ENCODE peak calls at places on chromosome 20, in four cellular contexts. Q is Daoy, G is NCI-H1436 treated with DMSO at 0.1 percent for 48 hours, F is frontal cortex. T is an unnamed sample.

GRCh38 chr20:42635699-42636411 is 553.9 kb downstream of the PTPRT start:
- DNase-seq in Q (no peak), G (no peak), F (no peak), T (no peak)

GRCh38 chr20:1811621-1812498 is 83.3 kb upstream of the SIRPA start:
- DNase-seq in Q (no peak), G (no peak), F (no peak), T (no peak)

GRCh38 chr20:17558941-17559304 is 11.0 kb upstream of the DSTN start:
- DNase-seq in Q (no peak), G (no peak), F (no peak), T (no peak)

GRCh38 chr20:20237093-20237959 is 130.6 kb upstream of the INSM1 start:
- DNase-seq in Q (peak; percentile 49), G (no peak), F (peak; percentile 31), T (no peak)

GRCh38 chr20:31547017-31547675 is 32.9 kb downstream of the HM13 start:
- DNase-seq in Q (peak; percentile 92), G (no peak), F (peak; percentile 61), T (no peak)

GRCh38 chr20:1619861-1620444 is at the start of gene SIRPB1:
- DNase-seq in Q (no peak), G (no peak), F (no peak), T (no peak)

GRCh38 chr20:37638527-37638926 is 55.3 kb upstream of the CTNNBL1 start:
- DNase-seq in Q (no peak), G (no peak), F (no peak), T (no peak)

GRCh38 chr20:21615617-21616080 is 89.8 kb upstream of the PAX1 start:
- DNase-seq in Q (peak; percentile 76), G (no peak), F (peak; percentile 49), T (no peak)

GRCh38 chr20:50729925-50730764 is 1.2 kb upstream of the PARD6B start:
- DNase-seq in Q (peak; percentile 31), G (no peak), F (peak; percentile 29), T (no peak)

GRCh38 chr20:38725959-38726848 is 1.9 kb downstream of the SLC32A1 start:
- DNase-seq in Q (peak; percentile 73), G (peak; percentile 21), F (peak; percentile 46), T (no peak)

GRCh38 chr20:6095409-6095808 is 27.4 kb downstream of the FERMT1 start:
- DNase-seq in Q (no peak), G (no peak), F (no peak), T (no peak)

GRCh38 chr20:39885975-39886649 is 802.9 kb downstream of the MAFB start:
- DNase-seq in Q (peak; percentile 80), G (no peak), F (no peak), T (no peak)

GRCh38 chr20:19659468-19659867 is 98.6 kb upstream of the RIN2 start:
- DNase-seq in Q (no peak), G (no peak), F (no peak), T (no peak)

GRCh38 chr20:43653966-43654365 is 12.9 kb upstream of the MYBL2 start:
- DNase-seq in Q (no peak), G (no peak), F (no peak), T (no peak)

GRCh38 chr20:61737812-61738443 is 327.8 kb downstream of the TAF4 start:
- DNase-seq in Q (no peak), G (no peak), F (no peak), T (no peak)

GRCh38 chr20:51512645-51513044 is 29.9 kb downstream of the NFATC2 start:
- DNase-seq in Q (no peak), G (no peak), F (no peak), T (no peak)

GRCh38 chr20:48680650-48681049 is 147.1 kb downstream of the PREX1 start:
- DNase-seq in Q (no peak), G (no peak), F (no peak), T (no peak)

GRCh38 chr20:51428451-51429143 is 113.9 kb downstream of the NFATC2 start:
- DNase-seq in Q (no peak), G (no peak), F (no peak), T (no peak)

GRCh38 chr20:18271160-18271559 is 17.2 kb upstream of the ZNF133 start:
- DNase-seq in Q (no peak), G (no peak), F (no peak), T (no peak)

GRCh38 chr20:49419785-49420184 is 62.7 kb downstream of the KCNB1 start:
- DNase-seq in Q (no peak), G (no peak), F (no peak), T (no peak)

GRCh38 chr20:24771651-24772061 is 177.4 kb upstream of the CST7 start:
- DNase-seq in Q (no peak), G (no peak), F (no peak), T (no peak)

GRCh38 chr20:7113577-7114466 is 346.3 kb downstream of the BMP2 start:
- DNase-seq in Q (no peak), G (peak; percentile 21), F (no peak), T (no peak)

GRCh38 chr20:51346686-51347485 is 195.6 kb downstream of the NFATC2 start:
- DNase-seq in Q (peak; percentile 68), G (no peak), F (no peak), T (no peak)

GRCh38 chr20:805713-806112 is 27.8 kb upstream of the FAM110A start:
- DNase-seq in Q (no peak), G (no peak), F (no peak), T (no peak)

GRCh38 chr20:38338849-38339520 is 7.3 kb upstream of the LBP start:
- DNase-seq in Q (no peak), G (no peak), F (no peak), T (no peak)

GRCh38 chr20:36613974-36614373 is 8.4 kb downstream of the RAB5IF start:
- DNase-seq in Q (no peak), G (no peak), F (no peak), T (peak; percentile 87)

GRCh38 chr20:59949911-59950310 is 8.3 kb upstream of the CDH26 start:
- DNase-seq in Q (no peak), G (no peak), F (no peak), T (no peak)

GRCh38 chr20:10297684-10298240 is 79.1 kb downstream of the SNAP25 start:
- DNase-seq in Q (no peak), G (no peak), F (no peak), T (no peak)

GRCh38 chr20:49427751-49428518 is 54.5 kb downstream of the KCNB1 start:
- DNase-seq in Q (no peak), G (no peak), F (no peak), T (no peak)

GRCh38 chr20:40493071-40493470 is 196.0 kb downstream of the MAFB start:
- DNase-seq in Q (no peak), G (no peak), F (no peak), T (no peak)

GRCh38 chr20:36085686-36086267 is 68.8 kb upstream of the EPB41L1 start:
- DNase-seq in Q (peak; percentile 84), G (no peak), F (no peak), T (no peak)

GRCh38 chr20:19463597-19463996 is 251.2 kb downstream of the SLC24A3 start:
- DNase-seq in Q (no peak), G (no peak), F (no peak), T (no peak)

GRCh38 chr20:50611128-50611810 is 80.1 kb downstream of the RIPOR3 start:
- DNase-seq in Q (no peak), G (no peak), F (no peak), T (no peak)

GRCh38 chr20:53834044-53834442 is 236.4 kb downstream of the BCAS1 start:
- DNase-seq in Q (no peak), G (no peak), F (no peak), T (no peak)

GRCh38 chr20:50628326-50628725 is 63.0 kb downstream of the RIPOR3 start:
- DNase-seq in Q (no peak), G (peak; percentile 10), F (no peak), T (peak; percentile 11)

GRCh38 chr20:8447262-8448120 is 315.4 kb downstream of the PLCB1 start:
- DNase-seq in Q (no peak), G (no peak), F (no peak), T (no peak)

GRCh38 chr20:4814696-4815252 is 93.1 kb downstream of the PRND start:
- DNase-seq in Q (no peak), G (no peak), F (no peak), T (no peak)

GRCh38 chr20:50146732-50147662 is 6.5 kb downstream of the PEDS1 start:
- DNase-seq in Q (peak; percentile 66), G (no peak), F (no peak), T (no peak)